ENCODE peak calls at places on chromosomes 7 and 10, in seven cellular contexts. I is BJ, R is M059J, O is kidney, B is retina, P is naive B cell, F is NCI-H1436. C is an unnamed sample.

GRCh38 chr7:105429746-105430612 is 41.3 kb upstream of the SRPK2 start:
- DNase-seq in F (peak), P (peak), R (peak), B (no peak), O (no peak), I (no peak), C (peak)

GRCh38 chr7:155000795-155001194 is 2.1 kb downstream of the PAXIP1 start:
- DNase-seq in P (no peak), R (no peak), I (no peak), O (no peak), F (no peak), B (no peak), C (no peak)

GRCh38 chr10:86863443-86863842 is 94.0 kb downstream of the MMRN2 start:
- DNase-seq in O (no peak), F (no peak), B (no peak), P (no peak), R (no peak), I (no peak), C (no peak)

GRCh38 chr10:68233045-68233444 is 1.1 kb upstream of the ATOH7 start:
- DNase-seq in O (no peak), B (no peak), F (no peak), R (no peak), P (no peak), I (no peak), C (no peak)

GRCh38 chr7:155356323-155357105 is 58.8 kb downstream of the INSIG1 start:
- DNase-seq in B (peak), R (peak), F (no peak), I (no peak), O (peak), P (no peak), C (peak)

GRCh38 chr10:18185621-18186020 is 45.4 kb downstream of the CACNB2 start:
- DNase-seq in F (no peak), R (no peak), O (no peak), P (no peak), B (no peak), I (no peak), C (no peak)

GRCh38 chr10:114623661-114624294 is 34.3 kb downstream of the ABLIM1 start:
- DNase-seq in B (peak), P (no peak), R (peak), O (no peak), I (peak), F (no peak), C (peak)

GRCh38 chr10:132066812-132067211 is 1.1 kb downstream of the JAKMIP3 start:
- DNase-seq in O (no peak), I (no peak), R (no peak), B (no peak), P (no peak), F (no peak), C (no peak)

GRCh38 chr10:239109-239508 is 103.9 kb downstream of the ZMYND11 start:
- DNase-seq in R (peak), O (no peak), B (no peak), P (no peak), F (no peak), I (no peak), C (peak)

GRCh38 chr10:18098201-18098600 is 42.0 kb upstream of the CACNB2 start:
- DNase-seq in I (no peak), P (no peak), F (no peak), R (no peak), B (no peak), O (no peak), C (no peak)

GRCh38 chr10:123507298-123507697 is 158.9 kb upstream of the GPR26 start:
- DNase-seq in P (no peak), I (no peak), R (no peak), O (no peak), B (no peak), F (no peak), C (no peak)

C was measured in GM23248.